ENCODE peak calls at places on chromosomes 12 and 14, in nine cellular contexts. P is IMR-90, I is prostate gland, W is A549, O is GM12891, Y is lower leg skin, M is ovary, G is stomach, K is heart left ventricle. V is an unnamed sample.

GRCh38 chr12:3545121-3545796 is 54.3 kb downstream of the PRMT8 start:
- DNase-seq in P (no peak), I (no peak), W (no peak), O (no peak), Y (no peak), M (no peak), G (no peak), K (no peak), V (no peak)

GRCh38 chr14:68873379-68873778 is 80.5 kb upstream of the ZFP36L1 start:
- DNase-seq in P (no peak), I (no peak), W (no peak), O (no peak), Y (no peak), M (no peak), G (no peak), K (no peak), V (no peak)

GRCh38 chr14:37584211-37585100 is 10.6 kb downstream of the FOXA1 start:
- DNase-seq in P (no peak), I (no peak), W (no peak), O (no peak), Y (no peak), M (no peak), G (peak), K (no peak), V (no peak)

GRCh38 chr14:88790501-88791251 is 2.1 kb downstream of the EML5 start:
- DNase-seq in P (no peak), I (no peak), W (no peak), O (no peak), Y (no peak), M (no peak), G (no peak), K (no peak), V (no peak)

GRCh38 chr12:11460343-11461023 is 65.1 kb upstream of the PRB2 start:
- DNase-seq in P (no peak), I (no peak), W (no peak), O (no peak), Y (no peak), M (no peak), G (no peak), K (no peak), V (no peak)

GRCh38 chr12:64706831-64707230 is 52.4 kb downstream of the GNS start:
- DNase-seq in P (no peak), I (no peak), W (no peak), O (no peak), Y (no peak), M (no peak), G (no peak), K (no peak), V (no peak)

GRCh38 chr12:6370994-6371754 is 4.2 kb downstream of the SCNN1A start:
- DNase-seq in P (peak), I (peak), W (peak), O (no peak), Y (no peak), M (no peak), G (peak), K (no peak), V (no peak)

GRCh38 chr12:52942056-52942913 is 6.6 kb upstream of the KRT18 start:
- DNase-seq in P (peak), I (no peak), W (no peak), O (no peak), Y (no peak), M (no peak), G (peak), K (no peak), V (no peak)

GRCh38 chr12:132243596-132244289 is 85.6 kb downstream of the GALNT9 start:
- DNase-seq in P (no peak), I (no peak), W (no peak), O (no peak), Y (no peak), M (no peak), G (no peak), K (peak), V (no peak)

GRCh38 chr12:50006754-50007442 is 18.4 kb downstream of the RACGAP1 start:
- DNase-seq in P (peak), I (no peak), W (no peak), O (no peak), Y (no peak), M (no peak), G (no peak), K (no peak), V (no peak)

GRCh38 chr12:42450248-42450647 is 124.3 kb downstream of the PPHLN1 start:
- DNase-seq in P (peak), I (no peak), W (no peak), O (no peak), Y (no peak), M (no peak), G (no peak), K (no peak), V (no peak)

GRCh38 chr12:25714219-25714984 is 161.3 kb upstream of the LMNTD1 start:
- DNase-seq in P (no peak), I (no peak), W (no peak), O (no peak), Y (no peak), M (no peak), G (no peak), K (no peak), V (no peak)

GRCh38 chr12:24899503-24900098 is 49.3 kb downstream of the BCAT1 start:
- DNase-seq in P (no peak), I (no peak), W (no peak), O (no peak), Y (no peak), M (no peak), G (no peak), K (no peak), V (no peak)

GRCh38 chr12:99004799-99005474 is 359.8 kb downstream of the APAF1 start:
- DNase-seq in P (no peak), I (no peak), W (no peak), O (no peak), Y (no peak), M (no peak), G (no peak), K (no peak), V (no peak)

GRCh38 chr12:65799331-65799730 is 25.0 kb upstream of the HMGA2 start:
- DNase-seq in P (no peak), I (no peak), W (no peak), O (no peak), Y (no peak), M (no peak), G (no peak), K (no peak), V (no peak)

GRCh38 chr12:68376901-68377300 is 44.7 kb upstream of the MDM1 start:
- DNase-seq in P (no peak), I (no peak), W (no peak), O (no peak), Y (no peak), M (no peak), G (no peak), K (no peak), V (no peak)

GRCh38 chr12:89525824-89526770 is at the start of gene POC1B:
- DNase-seq in P (peak), I (peak), W (peak), O (peak), Y (peak), M (peak), G (peak), K (peak), V (peak)

GRCh38 chr12:95003213-95003920 is at the start of gene NDUFA12:
- DNase-seq in P (peak), I (peak), W (peak), O (peak), Y (peak), M (peak), G (peak), K (peak), V (peak)

GRCh38 chr12:117803013-117803412 is 165.8 kb downstream of the KSR2 start:
- DNase-seq in P (no peak), I (peak), W (no peak), O (no peak), Y (no peak), M (no peak), G (no peak), K (no peak), V (no peak)

GRCh38 chr12:131454418-131455217 is 256.3 kb upstream of the SFSWAP start:
- DNase-seq in P (no peak), I (no peak), W (peak), O (peak), Y (no peak), M (no peak), G (peak), K (no peak), V (peak)

GRCh38 chr12:65152586-65152985 is 16.8 kb upstream of the LEMD3 start:
- DNase-seq in P (no peak), I (no peak), W (no peak), O (no peak), Y (no peak), M (no peak), G (no peak), K (no peak), V (no peak)

GRCh38 chr12:18549598-18549997 is 188.2 kb downstream of the PLCZ1 start:
- DNase-seq in P (no peak), I (no peak), W (no peak), O (no peak), Y (no peak), M (no peak), G (no peak), K (no peak), V (no peak)

GRCh38 chr12:54502485-54502884 is 4.9 kb downstream of the NCKAP1L start:
- DNase-seq in P (no peak), I (no peak), W (no peak), O (no peak), Y (no peak), M (no peak), G (no peak), K (no peak), V (no peak)

GRCh38 chr12:22126758-22127157 is 80.7 kb downstream of the CMAS start:
- DNase-seq in P (no peak), I (no peak), W (no peak), O (no peak), Y (no peak), M (no peak), G (no peak), K (no peak), V (no peak)

GRCh38 chr12:9761407-9761736 is 671 bp upstream of the CD69 start:
- DNase-seq in P (no peak), I (no peak), W (no peak), O (no peak), Y (no peak), M (no peak), G (no peak), K (no peak), V (no peak)

GRCh38 chr12:128286970-128287369 is 20.0 kb downstream of the TMEM132C start:
- DNase-seq in P (no peak), I (no peak), W (no peak), O (no peak), Y (peak), M (no peak), G (no peak), K (no peak), V (no peak)

GRCh38 chr14:77126074-77126325 is 15.6 kb downstream of the ZDHHC22 start:
- DNase-seq in P (no peak), I (no peak), W (no peak), O (no peak), Y (no peak), M (no peak), G (no peak), K (no peak), V (no peak)

GRCh38 chr12:53047221-53048032 is 2.4 kb upstream of the TNS2 start:
- DNase-seq in P (peak), I (peak), W (peak), O (peak), Y (no peak), M (peak), G (peak), K (peak), V (peak)

GRCh38 chr14:105041841-105042765 is 21.2 kb upstream of the CDCA4 start:
- DNase-seq in P (no peak), I (no peak), W (no peak), O (no peak), Y (no peak), M (no peak), G (no peak), K (no peak), V (no peak)

GRCh38 chr14:64053694-64054669 is 201.2 kb downstream of the SYNE2 start:
- DNase-seq in P (peak), I (no peak), W (no peak), O (no peak), Y (no peak), M (no peak), G (no peak), K (no peak), V (no peak)

GRCh38 chr14:50859296-50859624 is 12.6 kb upstream of the ABHD12B start:
- DNase-seq in P (no peak), I (no peak), W (no peak), O (no peak), Y (no peak), M (no peak), G (no peak), K (no peak), V (peak)

GRCh38 chr14:50829472-50830043 is 1.4 kb downstream of the NIN start:
- DNase-seq in P (no peak), I (no peak), W (no peak), O (no peak), Y (no peak), M (no peak), G (no peak), K (no peak), V (no peak)

GRCh38 chr14:48955857-48956256 is 630.3 kb downstream of the RPS29 start:
- DNase-seq in P (no peak), I (no peak), W (no peak), O (no peak), Y (no peak), M (no peak), G (no peak), K (no peak), V (no peak)

GRCh38 chr12:75705749-75706719 is 194.6 kb upstream of the KRR1 start:
- DNase-seq in P (peak), I (no peak), W (no peak), O (no peak), Y (no peak), M (no peak), G (no peak), K (peak), V (no peak)

GRCh38 chr14:24958271-24958670 is 91.7 kb downstream of the STXBP6 start:
- DNase-seq in P (no peak), I (no peak), W (no peak), O (no peak), Y (no peak), M (no peak), G (no peak), K (no peak), V (no peak)

GRCh38 chr14:34873591-34874385 is 1.4 kb downstream of the BAZ1A start:
- DNase-seq in P (no peak), I (peak), W (peak), O (peak), Y (peak), M (peak), G (peak), K (peak), V (peak)
- TF ChIP-seq POLR2A in P (peak), I (peak), W (peak), O (peak), Y (no peak), M (peak), G (peak), K (peak), V (peak)

GRCh38 chr14:86055512-86055911 is 525.6 kb downstream of the FLRT2 start:
- DNase-seq in P (peak), I (no peak), W (no peak), O (no peak), Y (no peak), M (no peak), G (no peak), K (no peak), V (no peak)

GRCh38 chr14:86057018-86057667 is 527.2 kb downstream of the FLRT2 start:
- DNase-seq in P (peak), I (no peak), W (no peak), O (no peak), Y (no peak), M (no peak), G (no peak), K (no peak), V (peak)

GRCh38 chr14:86050072-86050683 is 520.2 kb downstream of the FLRT2 start:
- DNase-seq in P (no peak), I (no peak), W (no peak), O (no peak), Y (no peak), M (no peak), G (no peak), K (no peak), V (no peak)

DNA sequence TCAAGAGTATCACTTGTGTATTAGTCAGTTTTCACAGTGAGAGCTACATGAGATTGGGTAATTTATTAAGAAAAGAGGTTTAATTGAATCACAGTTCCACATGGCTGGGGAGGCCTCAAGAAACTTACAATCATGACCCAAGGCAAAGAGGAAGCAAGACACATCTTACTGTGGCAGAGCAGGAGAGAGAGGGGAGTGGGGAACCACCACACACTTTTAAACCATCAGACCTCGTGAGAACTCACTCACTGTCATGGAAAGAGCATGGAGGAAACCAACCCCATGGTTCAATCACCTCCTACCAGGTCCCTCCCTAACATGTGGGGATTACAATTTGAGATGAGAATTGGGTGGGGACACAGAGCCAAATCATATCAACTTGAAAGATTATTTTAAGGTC is 522.9 kb downstream of the FLRT2 start:
- DNase-seq in P (no peak), I (no peak), W (no peak), O (no peak), Y (no peak), M (no peak), G (no peak), K (no peak), V (no peak)
- TF ChIP-seq POLR2A in P (no peak), I (no peak), W (no peak), O (no peak), Y (no peak), M (no peak), G (no peak), K (no peak), V (no peak)

GRCh38 chr14:103057372-103058208 is at the start of gene CDC42BPB:
- DNase-seq in P (peak), I (peak), W (peak), O (peak), Y (peak), M (peak), G (peak), K (peak), V (peak)
- TF ChIP-seq POLR2A in P (no peak), I (peak), W (peak), O (no peak), Y (no peak), M (peak), G (no peak), K (peak), V (no peak)

GRCh38 chr12:112406519-112407488 is 2.6 kb downstream of the RPL6 start:
- DNase-seq in P (no peak), I (no peak), W (no peak), O (no peak), Y (no peak), M (no peak), G (no peak), K (no peak), V (no peak)
- TF ChIP-seq POLR2A in P (no peak), I (no peak), W (no peak), O (no peak), Y (no peak), M (no peak), G (no peak), K (no peak), V (no peak)

DNA sequence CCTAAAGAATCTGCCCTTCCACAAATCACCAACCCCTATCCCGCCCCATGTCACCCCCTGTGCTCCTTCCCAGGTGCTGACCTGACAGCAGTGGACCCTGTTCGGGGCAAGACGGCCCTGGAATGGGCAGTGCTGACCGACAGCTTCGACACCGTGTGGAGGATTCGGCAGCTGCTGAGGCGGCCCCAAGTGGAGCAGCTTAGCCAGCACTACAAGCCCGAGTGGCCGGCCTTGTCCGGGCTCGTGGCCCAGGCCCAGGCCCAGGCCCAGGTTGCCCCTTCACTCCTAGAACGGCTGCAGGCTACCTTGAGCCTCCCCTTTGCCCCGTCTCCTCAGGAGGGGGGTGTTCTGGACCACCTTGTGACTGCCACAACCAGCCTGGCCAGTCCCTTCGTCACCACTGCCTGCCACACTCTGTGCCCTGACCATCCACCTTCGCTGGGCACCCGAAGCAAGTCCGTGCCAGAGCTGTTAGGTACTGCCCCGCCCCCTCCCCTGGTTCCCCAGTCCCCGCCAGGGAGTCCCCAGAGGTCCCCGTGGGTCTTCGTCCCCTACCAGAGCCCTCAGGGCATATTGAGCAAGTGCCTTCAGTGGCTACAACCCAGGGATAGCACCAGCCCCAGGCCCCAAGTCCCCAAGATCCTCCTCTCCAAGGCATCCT is 2.7 kb downstream of the ANKRD33 start:
- DNase-seq in P (no peak), I (no peak), W (no peak), O (no peak), Y (no peak), M (no peak), G (no peak), K (peak), V (no peak)
- TF ChIP-seq POLR2A in P (no peak), I (no peak), W (no peak), O (no peak), Y (no peak), M (no peak), G (no peak), K (no peak), V (no peak)

DNA sequence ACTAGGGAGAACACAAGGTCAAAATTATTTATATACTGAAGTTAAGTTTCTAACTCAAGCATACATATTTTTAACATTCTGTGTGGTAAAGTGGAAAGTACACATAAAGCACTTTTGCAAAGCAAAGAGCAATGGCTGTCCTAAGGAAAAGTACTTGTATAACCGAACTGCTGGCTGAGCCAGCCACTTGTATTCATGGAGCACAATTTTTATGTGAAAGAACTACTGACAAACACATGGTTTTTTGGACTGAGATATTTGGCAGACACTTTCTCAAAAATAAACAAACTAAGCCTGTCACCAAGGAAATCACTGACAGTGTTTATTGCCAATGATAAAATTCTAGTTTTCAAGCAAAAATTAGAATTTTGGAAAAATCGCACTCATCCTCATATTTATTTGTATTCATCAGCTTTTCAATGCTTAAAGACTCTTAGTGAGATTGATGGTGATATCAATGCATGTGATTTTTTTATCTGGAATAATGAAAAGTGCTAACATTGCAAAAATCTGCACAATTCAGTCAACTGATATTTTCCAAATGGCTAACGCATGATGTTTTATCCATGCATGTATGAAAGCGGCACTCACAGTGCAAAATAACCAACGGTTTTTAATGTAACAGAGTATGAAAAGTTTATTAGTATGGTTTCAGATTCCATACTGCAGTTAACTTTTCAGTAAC is 125.3 kb downstream of the IPO8 start:
- DNase-seq in P (no peak), I (no peak), W (no peak), O (no peak), Y (no peak), M (no peak), G (no peak), K (no peak), V (no peak)
- TF ChIP-seq POLR2A in P (no peak), I (no peak), W (no peak), O (no peak), Y (no peak), M (no peak), G (no peak), K (no peak), V (no peak)